ENCODE peak calls at places on chromosome 12, in eight cellular contexts. Q is right atrium auricular region, E is dorsolateral prefrontal cortex, P is IMR-90, C is Calu3, L is HL-60, V is tibial artery, T is AG09319. A is an unnamed sample.

GRCh38 chr12:25257590-25258324 is 7.0 kb upstream of the KRAS start:
- DNase-seq in V (no peak), T (no peak), E (no peak), P (no peak), L (no peak), Q (no peak), C (no peak), A (no peak)

GRCh38 chr12:69136931-69137613 is 102.3 kb upstream of the CPSF6 start:
- DNase-seq in Q (no peak), C (no peak), V (no peak), L (no peak), T (no peak), P (no peak), E (no peak), A (no peak)

GRCh38 chr12:77299001-77299400 is 233.6 kb upstream of the E2F7 start:
- DNase-seq in V (no peak), Q (no peak), T (peak; percentile 25), P (no peak), L (no peak), C (no peak), E (no peak), A (no peak)

GRCh38 chr12:103387385-103387784 is 108.4 kb downstream of the C12orf42 start:
- DNase-seq in T (no peak), C (no peak), P (no peak), Q (no peak), L (no peak), V (no peak), E (no peak), A (no peak)

GRCh38 chr12:123478762-123479161 is 20.8 kb downstream of the SNRNP35 start:
- DNase-seq in P (peak; percentile 18), T (no peak), V (peak; percentile 94), L (no peak), C (no peak), Q (peak; percentile 74), E (peak; percentile 90), A (no peak)

GRCh38 chr12:9049520-9050133 is 60.3 kb downstream of the KLRG1 start:
- DNase-seq in E (no peak), C (peak; percentile 46), Q (no peak), L (peak; percentile 47), P (peak; percentile 52), V (no peak), T (no peak), A (no peak)

GRCh38 chr12:77772606-77773298 is 57.9 kb upstream of the NAV3 start:
- DNase-seq in P (no peak), E (no peak), T (no peak), Q (no peak), C (no peak), L (no peak), V (no peak), A (no peak)

GRCh38 chr12:106239241-106239950 is 8.4 kb downstream of the CKAP4 start:
- DNase-seq in E (no peak), P (no peak), Q (peak; percentile 54), L (no peak), C (no peak), T (no peak), V (no peak), A (no peak)

GRCh38 chr12:117528538-117528937 is 167.1 kb upstream of the NOS1 start:
- DNase-seq in V (no peak), Q (no peak), P (no peak), C (no peak), T (no peak), L (no peak), E (no peak), A (no peak)

GRCh38 chr12:61610143-61610542 is 650.1 kb upstream of the USP15 start:
- DNase-seq in T (no peak), L (no peak), V (no peak), C (no peak), P (no peak), Q (no peak), E (no peak), A (no peak)

GRCh38 chr12:112097641-112098040 is 10.9 kb downstream of the NAA25 start:
- DNase-seq in P (no peak), E (no peak), Q (no peak), T (no peak), V (no peak), C (no peak), L (no peak), A (no peak)

GRCh38 chr12:75208851-75209781 is 523 bp downstream of the KCNC2 start:
- DNase-seq in T (no peak), C (peak; percentile 58), L (no peak), V (no peak), E (no peak), Q (no peak), P (peak; percentile 18), A (peak; percentile 47)

GRCh38 chr12:131608740-131609665 is 101.9 kb upstream of the SFSWAP start:
- DNase-seq in E (peak; percentile 84), T (peak; percentile 27), Q (peak; percentile 82), L (peak; percentile 56), C (peak; percentile 82), P (peak; percentile 7), V (peak; percentile 76), A (peak; percentile 87)

GRCh38 chr12:47774664-47775063 is 1.6 kb downstream of the SLC48A1 start:
- DNase-seq in E (no peak), T (no peak), C (no peak), L (no peak), Q (no peak), V (no peak), P (no peak), A (no peak)

GRCh38 chr12:122949816-122950215 is 16.4 kb downstream of the ABCB9 start:
- DNase-seq in L (no peak), T (no peak), P (no peak), Q (no peak), V (no peak), C (no peak), E (no peak), A (no peak)

GRCh38 chr12:24360461-24360860 is 411.0 kb upstream of the SOX5 start:
- DNase-seq in E (no peak), P (no peak), V (no peak), L (no peak), C (no peak), T (no peak), Q (no peak), A (no peak)

GRCh38 chr12:4899361-4899760 is 10.3 kb upstream of the KCNA1 start:
- DNase-seq in Q (no peak), L (no peak), E (no peak), P (no peak), T (no peak), V (no peak), C (no peak), A (no peak)

GRCh38 chr12:123164710-123165261 is 13.9 kb upstream of the PITPNM2 start:
- DNase-seq in Q (no peak), P (no peak), C (no peak), E (no peak), L (no peak), T (no peak), V (no peak), A (no peak)

GRCh38 chr12:96510306-96510764 is 21.0 kb downstream of the CFAP54 start:
- DNase-seq in V (no peak), Q (no peak), L (no peak), C (no peak), T (no peak), E (no peak), P (peak; percentile 45), A (no peak)

GRCh38 chr12:47782372-47782770 is 9.3 kb downstream of the SLC48A1 start:
- DNase-seq in Q (no peak), L (no peak), C (no peak), T (no peak), E (no peak), P (no peak), V (no peak), A (no peak)

GRCh38 chr12:122893208-122894151 is 2.4 kb downstream of the VPS37B start:
- DNase-seq in C (no peak), Q (no peak), V (no peak), E (no peak), L (no peak), P (no peak), T (no peak), A (no peak)

GRCh38 chr12:71475280-71475679 is 35.7 kb downstream of the LGR5 start:
- DNase-seq in Q (peak; percentile 59), E (peak; percentile 45), V (peak; percentile 75), P (no peak), C (no peak), L (no peak), T (no peak), A (no peak)

DNA sequence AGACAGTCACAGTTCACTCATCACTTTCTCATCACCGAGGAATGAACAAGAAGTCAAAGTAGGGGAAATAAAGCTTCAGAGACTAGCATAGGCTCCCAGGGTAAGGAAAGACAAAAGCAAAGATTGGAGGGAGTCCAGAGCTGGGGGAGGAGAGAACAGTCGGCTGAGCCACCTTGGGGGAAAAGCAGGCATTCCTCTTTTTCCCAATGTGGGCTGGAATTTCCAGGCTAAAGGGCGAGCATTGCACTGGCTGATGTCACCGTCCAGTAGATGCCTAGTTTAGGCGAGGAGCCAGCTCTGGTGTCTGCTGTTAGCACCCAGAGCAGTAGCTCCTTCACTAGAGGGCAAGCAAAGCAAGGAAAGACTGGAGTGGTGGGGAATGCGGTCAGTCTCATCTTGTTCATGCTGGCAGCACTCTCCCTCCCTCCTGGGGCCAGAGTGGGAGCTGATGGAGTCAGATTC is 8.5 kb upstream of the KRT75 start:
- DNase-seq in C (peak; percentile 21), E (peak; percentile 35), V (no peak), Q (no peak), T (no peak), L (no peak), P (peak; percentile 74), A (no peak)
- TF ChIP-seq CTCF in C (no peak), E (no peak), V (no peak), Q (no peak), T (no peak), L (no peak), P (no peak), A (no peak)

DNA sequence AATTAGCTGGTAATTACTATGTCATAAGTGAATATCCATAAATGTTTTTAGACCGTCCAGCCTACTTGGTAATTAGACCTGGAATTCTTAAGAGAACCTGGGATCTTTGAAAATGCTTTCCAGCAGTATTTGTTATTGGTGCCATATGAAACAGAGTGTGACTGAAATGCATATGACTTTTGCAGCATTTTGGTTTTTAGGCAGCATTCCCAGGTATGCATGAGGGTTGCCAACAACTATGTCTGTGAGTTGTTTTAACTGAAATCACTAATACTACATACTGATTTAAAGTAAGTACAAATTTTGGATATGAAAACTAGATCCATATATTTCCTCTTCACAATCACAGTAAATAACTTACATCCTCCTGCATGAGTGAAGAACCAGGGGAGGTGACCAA is 437.7 kb upstream of the FAR2 start:
- DNase-seq in C (no peak), T (no peak), Q (no peak), E (no peak), V (no peak), P (peak; percentile 7), L (no peak), A (no peak)
- TF ChIP-seq CTCF in C (no peak), T (no peak), Q (no peak), E (no peak), V (no peak), P (no peak), L (no peak), A (no peak)

GRCh38 chr12:86230516-86231146 is 25.6 kb downstream of the MGAT4C start:
- DNase-seq in L (no peak), E (no peak), Q (no peak), T (no peak), V (no peak), C (no peak), P (peak; percentile 18), A (no peak)
- TF ChIP-seq CTCF in L (no peak), E (no peak), Q (no peak), T (no peak), V (no peak), C (no peak), P (no peak), A (no peak)

GRCh38 chr12:92070054-92070863 is 75.4 kb downstream of the BTG1 start:
- DNase-seq in E (no peak), C (peak; percentile 80), Q (no peak), P (no peak), L (peak; percentile 44), V (no peak), T (no peak), A (no peak)
- TF ChIP-seq CTCF in E (no peak), C (peak; percentile 15), Q (no peak), P (no peak), L (no peak), V (no peak), T (no peak), A (no peak)